ENCODE peak calls at places on chromosomes 5 and 9, in five cellular contexts. J is HFFc6, N is fibroblast of villous mesenchyme, D is fibroblast of lung, P is IMR-90. F is an unnamed sample.

GRCh38 chr5:43000914-43001313 is 39.2 kb downstream of the ANXA2R start:
- DNase-seq in J (no peak), N (no peak), D (no peak), P (no peak), F (no peak)

GRCh38 chr9:13845460-13845859 is 468.5 kb downstream of the NFIB start:
- DNase-seq in J (peak; percentile 9), N (peak; percentile 33), D (peak; percentile 54), P (peak; percentile 57), F (no peak)

GRCh38 chr9:36992501-36993316 is 41.4 kb downstream of the PAX5 start:
- DNase-seq in J (no peak), N (no peak), D (no peak), P (no peak), F (no peak)

GRCh38 chr9:114155967-114156294 is 594 bp downstream of the COL27A1 start:
- DNase-seq in J (no peak), N (no peak), D (no peak), P (no peak), F (no peak)

GRCh38 chr9:79565245-79565644 is 6.5 kb upstream of the TLE4 start:
- DNase-seq in J (no peak), N (no peak), D (no peak), P (peak; percentile 72), F (no peak)

GRCh38 chr9:81237565-81238231 is 451.6 kb downstream of the TLE1 start:
- DNase-seq in J (no peak), N (peak; percentile 15), D (peak; percentile 37), P (peak; percentile 77), F (no peak)

GRCh38 chr9:123326662-123327093 is 29.3 kb upstream of the CRB2 start:
- DNase-seq in J (no peak), N (peak; percentile 9), D (peak; percentile 23), P (no peak), F (no peak)

GRCh38 chr9:89674667-89675402 is 70.0 kb downstream of the GADD45G start:
- DNase-seq in J (no peak), N (peak; percentile 17), D (no peak), P (no peak), F (no peak)

GRCh38 chr5:171757853-171758535 is 27.6 kb upstream of the SMIM23 start:
- DNase-seq in J (peak; percentile 91), N (peak; percentile 85), D (peak; percentile 96), P (peak; percentile 99), F (no peak)

GRCh38 chr5:176542135-176542595 is 5.0 kb upstream of the RNF44 start:
- DNase-seq in J (no peak), N (no peak), D (no peak), P (no peak), F (peak; percentile 63)

GRCh38 chr9:13122756-13123369 is 156.6 kb downstream of the MPDZ start:
- DNase-seq in J (no peak), N (no peak), D (no peak), P (no peak), F (no peak)

GRCh38 chr9:372143-372542 is 157.5 kb downstream of the DOCK8 start:
- DNase-seq in J (no peak), N (no peak), D (no peak), P (no peak), F (no peak)

GRCh38 chr5:96143450-96143849 is 181.8 kb upstream of the ELL2 start:
- DNase-seq in J (peak; percentile 46), N (peak; percentile 85), D (peak; percentile 73), P (peak; percentile 81), F (no peak)

GRCh38 chr5:116382874-116383266 is 191.8 kb downstream of the SEMA6A start:
- DNase-seq in J (no peak), N (no peak), D (no peak), P (no peak), F (no peak)

GRCh38 chr9:127059648-127060365 is 62.6 kb downstream of the ANGPTL2 start:
- DNase-seq in J (no peak), N (no peak), D (peak; percentile 16), P (no peak), F (no peak)

GRCh38 chr5:132437604-132438275 is 52.8 kb downstream of the IRF1 start:
- DNase-seq in J (peak; percentile 79), N (peak; percentile 98), D (peak; percentile 89), P (peak; percentile 96), F (no peak)

GRCh38 chr5:10567781-10568321 is 4.0 kb downstream of the ANKRD33B start:
- DNase-seq in J (peak; percentile 49), N (peak; percentile 87), D (peak; percentile 76), P (peak; percentile 75), F (no peak)

GRCh38 chr5:11777096-11777495 is 127.2 kb downstream of the CTNND2 start:
- DNase-seq in J (no peak), N (no peak), D (no peak), P (no peak), F (no peak)

GRCh38 chr5:139848508-139849100 is 53.0 kb downstream of the PSD2 start:
- DNase-seq in J (no peak), N (no peak), D (no peak), P (no peak), F (no peak)

GRCh38 chr9:134287591-134288518 is 38.4 kb upstream of the RXRA start:
- DNase-seq in J (no peak), N (no peak), D (no peak), P (no peak), F (no peak)

GRCh38 chr5:2038337-2039179 is 155.8 kb upstream of the IRX4 start:
- DNase-seq in J (no peak), N (peak; percentile 29), D (peak; percentile 52), P (peak; percentile 3), F (peak; percentile 57)

GRCh38 chr5:74272019-74272775 is 368.3 kb downstream of the ENC1 start:
- DNase-seq in J (peak; percentile 70), N (no peak), D (no peak), P (peak; percentile 31), F (no peak)

GRCh38 chr5:148968311-148968710 is 94.6 kb downstream of the SH3TC2 start:
- DNase-seq in J (no peak), N (no peak), D (no peak), P (no peak), F (no peak)

GRCh38 chr9:113585555-113585954 is 122.0 kb downstream of the RGS3 start:
- DNase-seq in J (no peak), N (no peak), D (no peak), P (no peak), F (no peak)

GRCh38 chr5:126531543-126532120 is 63.4 kb downstream of the ALDH7A1 start:
- DNase-seq in J (no peak), N (no peak), D (peak; percentile 44), P (peak; percentile 62), F (no peak)

GRCh38 chr9:89543621-89544279 is 45.8 kb upstream of the SEMA4D start:
- DNase-seq in J (no peak), N (no peak), D (no peak), P (no peak), F (no peak)

GRCh38 chr5:126561908-126562307 is 33.1 kb downstream of the ALDH7A1 start:
- DNase-seq in J (no peak), N (no peak), D (peak; percentile 14), P (peak; percentile 22), F (no peak)

GRCh38 chr5:140596364-140596763 is 31.7 kb downstream of the SLC35A4 start:
- DNase-seq in J (no peak), N (no peak), D (no peak), P (no peak), F (no peak)

GRCh38 chr9:34771023-34771422 is 61.1 kb upstream of the CCL21 start:
- DNase-seq in J (peak; percentile 15), N (peak; percentile 4), D (no peak), P (no peak), F (no peak)

GRCh38 chr5:41794478-41794877 is 75.7 kb downstream of the OXCT1 start:
- DNase-seq in J (peak; percentile 84), N (peak; percentile 92), D (peak; percentile 93), P (peak; percentile 98), F (no peak)

GRCh38 chr9:137435381-137435891 is 5.7 kb downstream of the ENTPD8 start:
- DNase-seq in J (no peak), N (no peak), D (no peak), P (no peak), F (no peak)

GRCh38 chr5:2284678-2285077 is 402.0 kb upstream of the IRX4 start:
- DNase-seq in J (no peak), N (no peak), D (no peak), P (no peak), F (no peak)

GRCh38 chr9:124673063-124673462 is 98.0 kb downstream of the NR6A1 start:
- DNase-seq in J (no peak), N (no peak), D (no peak), P (no peak), F (no peak)

GRCh38 chr9:112527959-112528358 is 41.3 kb downstream of the KIAA1958 start:
- DNase-seq in J (no peak), N (no peak), D (no peak), P (no peak), F (no peak)
- TF ChIP-seq CTCF in J (no peak), N (no peak), D (no peak), P (no peak), F (no peak)

DNA sequence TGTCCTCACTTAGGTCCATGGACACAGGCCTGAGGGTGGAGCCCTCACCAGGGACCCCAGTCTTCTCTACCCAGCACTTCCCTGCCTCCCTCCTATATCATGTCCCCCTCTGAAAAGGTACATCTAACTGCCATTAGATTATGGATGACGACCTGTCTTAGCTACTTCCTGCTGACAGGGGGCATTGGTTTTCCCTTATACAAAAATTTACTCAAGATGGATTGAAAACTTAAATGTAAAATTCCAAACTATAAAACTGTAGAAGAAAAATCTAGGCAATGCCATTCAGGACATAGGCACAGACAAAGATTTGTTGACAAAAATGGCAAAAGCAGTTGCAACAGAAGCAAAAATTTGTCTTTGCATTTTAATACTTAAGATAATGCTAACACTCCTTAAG is 623.2 kb upstream of the FAM174A start:
- DNase-seq in J (no peak), N (no peak), D (no peak), P (no peak), F (no peak)
- TF ChIP-seq CTCF in J (no peak), N (no peak), D (no peak), P (no peak), F (no peak)

DNA sequence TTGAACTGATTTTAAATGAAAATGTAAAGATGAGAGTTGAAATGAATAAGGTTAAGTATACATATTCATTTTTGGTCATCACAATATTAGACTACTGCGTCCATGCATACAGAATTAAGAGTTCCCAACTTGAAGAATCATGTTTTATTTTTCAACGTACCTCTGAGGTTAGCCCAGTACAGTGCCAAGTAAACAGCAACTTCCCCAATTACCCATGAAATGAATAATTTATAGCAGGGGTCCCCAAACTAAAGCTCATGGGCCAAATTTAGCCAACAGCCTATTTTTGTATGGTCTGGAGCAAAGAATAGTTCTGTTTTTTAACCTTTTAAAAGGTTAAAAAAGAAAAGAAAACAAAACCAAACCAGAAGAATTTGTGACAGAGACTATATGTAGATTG is 167.9 kb downstream of the CDC42SE2 start:
- DNase-seq in J (no peak), N (no peak), D (no peak), P (no peak), F (no peak)
- TF ChIP-seq CTCF in J (no peak), N (no peak), D (no peak), P (no peak), F (no peak)

GRCh38 chr9:135479469-135480052 is at the start of gene PPP1R26:
- DNase-seq in J (no peak), N (no peak), D (no peak), P (no peak), F (no peak)

GRCh38 chr9:135478191-135478590 is 1.4 kb upstream of the PPP1R26 start:
- DNase-seq in J (no peak), N (no peak), D (no peak), P (no peak), F (no peak)

GRCh38 chr9:135480071-135480941 is 724 bp downstream of the PPP1R26 start:
- DNase-seq in J (no peak), N (peak; percentile 41), D (peak; percentile 21), P (peak; percentile 20), F (peak; percentile 31)

GRCh38 chr9:135480942-135481315 is 1.3 kb downstream of the PPP1R26 start:
- DNase-seq in J (no peak), N (no peak), D (no peak), P (no peak), F (no peak)

GRCh38 chr9:135478858-135479468 is 619 bp upstream of the PPP1R26 start:
- DNase-seq in J (no peak), N (peak; percentile 29), D (peak; percentile 23), P (no peak), F (peak; percentile 25)
- TF ChIP-seq CTCF in J (peak; percentile 31), N (peak; percentile 26), D (no peak), P (peak; percentile 6), F (no peak)